ENCODE peak calls at places on chromosomes 3 and 15, in nine cellular contexts. I is CD4-positive, alpha-beta T cell; C is A549; O is heart right ventricle; R is OCI-LY7; G is fibroblast of the aortic adventitia; N is testis; J is H1; Q is H9. B is an unnamed sample.

GRCh38 chr3:153144779-153145178 is 17.2 kb upstream of the RAP2B start:
- DNase-seq in I (no peak), C (no peak), O (no peak), R (no peak), G (peak; percentile 51), N (no peak), J (no peak), Q (no peak), B (no peak)

GRCh38 chr15:87971076-87971475 is 285.5 kb downstream of the NTRK3 start:
- DNase-seq in I (no peak), C (no peak), O (no peak), R (no peak), G (no peak), N (no peak), J (no peak), Q (no peak), B (no peak)

GRCh38 chr3:171970301-171970788 is 69.0 kb upstream of the FNDC3B start:
- DNase-seq in I (no peak), C (no peak), O (no peak), R (no peak), G (peak; percentile 46), N (no peak), J (no peak), Q (no peak), B (no peak)

GRCh38 chr3:149401215-149401925 is 23.9 kb upstream of the TM4SF1 start:
- DNase-seq in I (no peak), C (no peak), O (no peak), R (peak; percentile 2), G (peak; percentile 77), N (no peak), J (no peak), Q (no peak), B (no peak)

GRCh38 chr3:33699275-33699674 is 18.8 kb downstream of the CLASP2 start:
- DNase-seq in I (no peak), C (no peak), O (no peak), R (peak; percentile 10), G (no peak), N (no peak), J (no peak), Q (no peak), B (no peak)

GRCh38 chr15:31269961-31270575 is 56.6 kb upstream of the KLF13 start:
- DNase-seq in I (no peak), C (no peak), O (peak; percentile 1), R (no peak), G (no peak), N (peak; percentile 4), J (no peak), Q (no peak), B (no peak)

GRCh38 chr3:94249491-94250079 is 186.7 kb downstream of the NSUN3 start:
- DNase-seq in I (peak; percentile 28), C (peak; percentile 50), O (peak; percentile 17), R (peak; percentile 63), G (peak; percentile 82), N (peak; percentile 91), J (peak; percentile 88), Q (peak; percentile 70), B (no peak)

GRCh38 chr3:150218841-150219240 is 189.3 kb upstream of the TSC22D2 start:
- DNase-seq in I (no peak), C (no peak), O (no peak), R (no peak), G (no peak), N (no peak), J (no peak), Q (no peak), B (no peak)

GRCh38 chr15:90571063-90571541 is 41.4 kb downstream of the CRTC3 start:
- DNase-seq in I (no peak), C (no peak), O (peak; percentile 56), R (peak; percentile 26), G (peak; percentile 25), N (peak; percentile 62), J (no peak), Q (no peak), B (peak; percentile 87)

GRCh38 chr3:39267631-39268553 is 11.9 kb downstream of the CX3CR1 start:
- DNase-seq in I (peak; percentile 24), C (no peak), O (no peak), R (no peak), G (no peak), N (no peak), J (no peak), Q (peak; percentile 14), B (no peak)

GRCh38 chr15:70869346-70869745 is 15.4 kb upstream of the LARP6 start:
- DNase-seq in I (no peak), C (no peak), O (no peak), R (no peak), G (no peak), N (no peak), J (no peak), Q (no peak), B (no peak)

GRCh38 chr3:71710906-71711494 is 14.2 kb downstream of the EIF4E3 start:
- DNase-seq in I (no peak), C (peak; percentile 70), O (no peak), R (peak; percentile 65), G (peak; percentile 68), N (no peak), J (no peak), Q (no peak), B (no peak)

GRCh38 chr3:14641346-14641745 is 10.2 kb upstream of the CCDC174 start:
- DNase-seq in I (no peak), C (no peak), O (no peak), R (no peak), G (no peak), N (no peak), J (no peak), Q (no peak), B (no peak)

GRCh38 chr3:22371592-22372291 is 620.7 kb upstream of the ZNF385D start:
- DNase-seq in I (no peak), C (no peak), O (no peak), R (no peak), G (no peak), N (no peak), J (peak; percentile 64), Q (peak; percentile 54), B (no peak)

GRCh38 chr3:124768812-124769211 is 38.6 kb downstream of the UMPS start:
- DNase-seq in I (no peak), C (peak; percentile 90), O (no peak), R (no peak), G (no peak), N (no peak), J (no peak), Q (no peak), B (no peak)

DNA sequence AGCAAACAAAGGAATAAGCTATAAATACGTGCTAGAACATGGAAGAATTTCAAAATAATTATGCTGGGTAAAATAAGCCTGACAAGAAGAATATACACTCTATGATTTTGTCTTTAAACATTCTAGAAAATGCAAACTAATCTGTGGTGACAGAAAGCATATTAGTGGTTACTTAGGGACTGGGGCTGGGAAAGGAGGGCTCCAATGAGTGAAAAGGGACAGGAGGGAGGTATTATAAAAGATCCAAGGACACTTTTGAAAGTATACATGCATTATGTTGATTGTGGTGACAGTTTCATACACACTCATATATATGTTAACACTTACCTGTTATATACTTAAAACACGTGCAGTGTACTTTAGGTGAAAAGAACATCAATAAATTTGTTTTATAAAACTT is 23.0 kb downstream of the MYH15 start:
- DNase-seq in I (no peak), C (no peak), O (no peak), R (no peak), G (no peak), N (no peak), J (no peak), Q (no peak), B (no peak)
- TF ChIP-seq CTCF in I (no peak), C (no peak), O (no peak), R (no peak), G (no peak), N (no peak), J (no peak), Q (no peak), B (no peak)

GRCh38 chr3:163490119-163490518 is 1588.2 kb downstream of the SI start:
- DNase-seq in I (no peak), C (peak; percentile 2), O (no peak), R (peak; percentile 21), G (no peak), N (peak; percentile 41), J (peak; percentile 72), Q (peak; percentile 85), B (no peak)
- TF ChIP-seq CTCF in I (no peak), C (peak; percentile 55), O (no peak), R (peak; percentile 68), G (no peak), N (no peak), J (peak; percentile 94), Q (peak; percentile 76), B (no peak)

GRCh38 chr15:27752682-27753081 is 346.4 kb downstream of the OCA2 start:
- DNase-seq in I (no peak), C (no peak), O (no peak), R (no peak), G (no peak), N (no peak), J (no peak), Q (no peak), B (no peak)

GRCh38 chr15:27762471-27762870 is 336.6 kb downstream of the OCA2 start:
- DNase-seq in I (no peak), C (no peak), O (no peak), R (no peak), G (no peak), N (no peak), J (no peak), Q (no peak), B (no peak)

GRCh38 chr15:27757050-27757449 is 342.1 kb downstream of the OCA2 start:
- DNase-seq in I (no peak), C (no peak), O (no peak), R (no peak), G (no peak), N (no peak), J (peak; percentile 19), Q (no peak), B (no peak)
- TF ChIP-seq CTCF in I (no peak), C (no peak), O (no peak), R (no peak), G (no peak), N (no peak), J (no peak), Q (no peak), B (no peak)

DNA sequence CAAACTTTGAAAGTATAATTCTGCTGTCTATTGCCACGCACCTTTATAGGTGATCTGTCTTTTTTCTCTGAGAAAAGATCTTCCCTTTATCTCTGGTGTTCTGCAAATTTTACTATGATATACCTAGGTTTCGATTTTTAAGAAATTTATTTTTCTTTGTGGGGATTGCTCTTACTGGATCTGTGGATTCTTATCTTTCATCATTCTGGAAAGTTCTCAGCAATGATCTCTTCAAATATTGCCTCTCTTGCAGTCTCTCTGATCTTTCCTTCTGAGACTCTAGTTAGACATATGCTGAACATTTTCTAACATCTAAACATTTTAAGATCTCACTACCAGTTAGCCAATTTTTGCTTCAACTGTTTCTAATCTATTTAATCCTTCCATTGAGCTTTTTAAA is 47.0 kb upstream of the ATOSA start:
- DNase-seq in I (no peak), C (no peak), O (no peak), R (no peak), G (no peak), N (no peak), J (no peak), Q (no peak), B (no peak)
- TF ChIP-seq CTCF in I (no peak), C (no peak), O (no peak), R (no peak), G (no peak), N (no peak), J (no peak), Q (no peak), B (no peak)